ENCODE peak calls at places on chromosome 7, in eight cellular contexts. One of them, this sample, is unnamed.

GRCh38 chr7:36313607-36314006 is 76.1 kb upstream of the ANLN start:
- DNase-seq in A549: no peak
- DNase-seq in AG10803: no peak
- DNase-seq in breast epithelium: no peak
- DNase-seq in Panc1: no peak
- DNase-seq in left lung: no peak
- DNase-seq in astrocyte of the spinal cord: no peak
- DNase-seq in GM23338: no peak
- DNase-seq in this sample: peak; percentile 70

GRCh38 chr7:39624202-39624807 is 933 bp downstream of the RALA start:
- DNase-seq in A549: no peak
- DNase-seq in AG10803: peak; percentile 54
- DNase-seq in astrocyte of the spinal cord: no peak
- DNase-seq in GM23338: no peak
- DNase-seq in left lung: no peak
- DNase-seq in breast epithelium: no peak
- DNase-seq in Panc1: no peak
- DNase-seq in this sample: no peak

GRCh38 chr7:81236560-81236959 is 317.7 kb upstream of the SEMA3C start:
- DNase-seq in A549: no peak
- DNase-seq in astrocyte of the spinal cord: no peak
- DNase-seq in GM23338: no peak
- DNase-seq in Panc1: no peak
- DNase-seq in left lung: no peak
- DNase-seq in AG10803: no peak
- DNase-seq in breast epithelium: no peak
- DNase-seq in this sample: no peak

GRCh38 chr7:28755255-28755654 is 202.9 kb downstream of the TRIL start:
- DNase-seq in Panc1: no peak
- DNase-seq in astrocyte of the spinal cord: peak; percentile 34
- DNase-seq in A549: no peak
- DNase-seq in breast epithelium: no peak
- DNase-seq in left lung: no peak
- DNase-seq in AG10803: peak; percentile 73
- DNase-seq in GM23338: no peak
- DNase-seq in this sample: no peak

GRCh38 chr7:104175336-104175984 is 32.4 kb downstream of the ORC5 start:
- DNase-seq in astrocyte of the spinal cord: no peak
- DNase-seq in AG10803: no peak
- DNase-seq in GM23338: peak; percentile 43
- DNase-seq in Panc1: no peak
- DNase-seq in A549: no peak
- DNase-seq in left lung: no peak
- DNase-seq in breast epithelium: no peak
- DNase-seq in this sample: no peak

GRCh38 chr7:51219261-51219988 is 97.2 kb downstream of the COBL start:
- DNase-seq in left lung: no peak
- DNase-seq in GM23338: peak; percentile 32
- DNase-seq in AG10803: no peak
- DNase-seq in Panc1: no peak
- DNase-seq in A549: no peak
- DNase-seq in breast epithelium: no peak
- DNase-seq in astrocyte of the spinal cord: no peak
- DNase-seq in this sample: peak; percentile 84

GRCh38 chr7:31107106-31108090 is 55.3 kb downstream of the ADCYAP1R1 start:
- DNase-seq in left lung: no peak
- DNase-seq in Panc1: no peak
- DNase-seq in breast epithelium: no peak
- DNase-seq in AG10803: no peak
- DNase-seq in astrocyte of the spinal cord: no peak
- DNase-seq in GM23338: no peak
- DNase-seq in A549: no peak
- DNase-seq in this sample: peak; percentile 82

GRCh38 chr7:123041085-123041484 is 45.6 kb upstream of the TAS2R16 start:
- DNase-seq in breast epithelium: no peak
- DNase-seq in left lung: no peak
- DNase-seq in AG10803: peak; percentile 8
- DNase-seq in astrocyte of the spinal cord: peak; percentile 84
- DNase-seq in Panc1: no peak
- DNase-seq in A549: no peak
- DNase-seq in GM23338: no peak
- DNase-seq in this sample: no peak

GRCh38 chr7:154953006-154953684 is 49.8 kb downstream of the PAXIP1 start:
- DNase-seq in GM23338: peak; percentile 93
- DNase-seq in astrocyte of the spinal cord: peak; percentile 27
- DNase-seq in breast epithelium: no peak
- DNase-seq in Panc1: peak; percentile 24
- DNase-seq in AG10803: peak; percentile 27
- DNase-seq in A549: peak; percentile 27
- DNase-seq in left lung: peak; percentile 83
- DNase-seq in this sample: no peak

GRCh38 chr7:67857698-67858097 is 861.1 kb downstream of the TYW1 start:
- DNase-seq in astrocyte of the spinal cord: no peak
- DNase-seq in breast epithelium: no peak
- DNase-seq in A549: no peak
- DNase-seq in GM23338: no peak
- DNase-seq in left lung: no peak
- DNase-seq in AG10803: no peak
- DNase-seq in Panc1: no peak
- DNase-seq in this sample: no peak

GRCh38 chr7:101772508-101773306 is 44.7 kb upstream of the CUX1 start:
- DNase-seq in A549: no peak
- DNase-seq in left lung: no peak
- DNase-seq in GM23338: no peak
- DNase-seq in breast epithelium: no peak
- DNase-seq in AG10803: no peak
- DNase-seq in astrocyte of the spinal cord: no peak
- DNase-seq in Panc1: no peak
- DNase-seq in this sample: no peak

GRCh38 chr7:122488241-122488640 is 183.7 kb upstream of the FEZF1 start:
- DNase-seq in Panc1: no peak
- DNase-seq in GM23338: no peak
- DNase-seq in A549: no peak
- DNase-seq in astrocyte of the spinal cord: no peak
- DNase-seq in breast epithelium: no peak
- DNase-seq in AG10803: no peak
- DNase-seq in left lung: peak; percentile 6
- DNase-seq in this sample: no peak

GRCh38 chr7:130274983-130275649 is 8.5 kb downstream of the CPA2 start:
- DNase-seq in A549: no peak
- DNase-seq in astrocyte of the spinal cord: no peak
- DNase-seq in GM23338: peak; percentile 64
- DNase-seq in left lung: no peak
- DNase-seq in Panc1: no peak
- DNase-seq in AG10803: no peak
- DNase-seq in breast epithelium: no peak
- DNase-seq in this sample: no peak

GRCh38 chr7:6409091-6409490 is 38.7 kb downstream of the DAGLB start:
- DNase-seq in Panc1: no peak
- DNase-seq in breast epithelium: no peak
- DNase-seq in A549: no peak
- DNase-seq in astrocyte of the spinal cord: no peak
- DNase-seq in AG10803: no peak
- DNase-seq in GM23338: no peak
- DNase-seq in left lung: no peak
- DNase-seq in this sample: no peak

GRCh38 chr7:55100172-55100961 is 81.5 kb downstream of the EGFR start:
- DNase-seq in GM23338: no peak
- DNase-seq in A549: no peak
- DNase-seq in astrocyte of the spinal cord: no peak
- DNase-seq in breast epithelium: no peak
- DNase-seq in AG10803: no peak
- DNase-seq in Panc1: no peak
- DNase-seq in left lung: no peak
- DNase-seq in this sample: peak; percentile 95

GRCh38 chr7:124557587-124557986 is 208.0 kb downstream of the GPR37 start:
- DNase-seq in AG10803: no peak
- DNase-seq in A549: no peak
- DNase-seq in breast epithelium: no peak
- DNase-seq in GM23338: no peak
- DNase-seq in left lung: no peak
- DNase-seq in astrocyte of the spinal cord: no peak
- DNase-seq in Panc1: no peak
- DNase-seq in this sample: no peak

GRCh38 chr7:121205777-121206176 is 123.0 kb upstream of the WNT16 start:
- DNase-seq in astrocyte of the spinal cord: no peak
- DNase-seq in left lung: no peak
- DNase-seq in A549: no peak
- DNase-seq in GM23338: no peak
- DNase-seq in Panc1: no peak
- DNase-seq in breast epithelium: no peak
- DNase-seq in AG10803: no peak
- DNase-seq in this sample: no peak
- TF ChIP-seq CTCF in astrocyte of the spinal cord: no peak
- TF ChIP-seq CTCF in left lung: no peak
- TF ChIP-seq CTCF in A549: no peak
- TF ChIP-seq CTCF in GM23338: no peak
- TF ChIP-seq CTCF in Panc1: no peak
- TF ChIP-seq CTCF in breast epithelium: no peak
- TF ChIP-seq CTCF in AG10803: no peak
- TF ChIP-seq CTCF in this sample: no peak

DNA sequence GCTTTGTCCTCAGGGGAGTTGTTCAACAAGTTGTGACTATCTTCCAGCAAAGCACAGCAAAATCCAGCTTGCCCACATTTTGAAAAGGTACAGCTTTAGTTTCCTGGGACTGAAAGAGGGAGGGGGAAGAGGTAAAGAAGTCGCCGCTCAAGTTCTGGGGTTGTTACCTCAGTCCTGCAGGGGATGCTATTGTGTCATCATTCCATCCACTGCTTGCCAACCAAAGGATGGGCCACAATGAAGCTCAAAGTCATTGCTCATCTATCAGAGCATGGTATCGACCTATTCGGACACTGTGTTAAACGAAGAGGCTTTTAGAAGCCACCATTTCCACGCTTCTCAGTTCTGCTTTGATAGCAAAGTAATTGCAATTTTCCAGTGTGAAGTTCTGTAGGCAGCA is 34.3 kb downstream of the NPY start:
- DNase-seq in AG10803: peak; percentile 3
- DNase-seq in astrocyte of the spinal cord: no peak
- DNase-seq in left lung: no peak
- DNase-seq in A549: peak; percentile 6
- DNase-seq in Panc1: peak; percentile 18
- DNase-seq in GM23338: peak; percentile 84
- DNase-seq in breast epithelium: no peak
- DNase-seq in this sample: no peak
- TF ChIP-seq CTCF in AG10803: peak; percentile 26
- TF ChIP-seq CTCF in astrocyte of the spinal cord: peak; percentile 6
- TF ChIP-seq CTCF in left lung: no peak
- TF ChIP-seq CTCF in A549: peak; percentile 18
- TF ChIP-seq CTCF in Panc1: peak; percentile 73
- TF ChIP-seq CTCF in GM23338: peak; percentile 87
- TF ChIP-seq CTCF in breast epithelium: no peak
- TF ChIP-seq CTCF in this sample: no peak

GRCh38 chr7:4612939-4613841 is 68.9 kb upstream of the FOXK1 start:
- DNase-seq in Panc1: no peak
- DNase-seq in GM23338: peak; percentile 69
- DNase-seq in left lung: no peak
- DNase-seq in breast epithelium: no peak
- DNase-seq in A549: no peak
- DNase-seq in astrocyte of the spinal cord: peak; percentile 28
- DNase-seq in AG10803: peak; percentile 65
- DNase-seq in this sample: no peak

GRCh38 chr7:4612237-4612636 is 69.9 kb upstream of the FOXK1 start:
- DNase-seq in AG10803: no peak
- DNase-seq in astrocyte of the spinal cord: no peak
- DNase-seq in GM23338: no peak
- DNase-seq in A549: no peak
- DNase-seq in Panc1: no peak
- DNase-seq in breast epithelium: no peak
- DNase-seq in left lung: no peak
- DNase-seq in this sample: no peak

GRCh38 chr7:4607321-4607729 is 74.8 kb upstream of the FOXK1 start:
- DNase-seq in Panc1: no peak
- DNase-seq in left lung: no peak
- DNase-seq in AG10803: no peak
- DNase-seq in breast epithelium: no peak
- DNase-seq in astrocyte of the spinal cord: no peak
- DNase-seq in GM23338: no peak
- DNase-seq in A549: no peak
- DNase-seq in this sample: no peak

GRCh38 chr7:4613855-4614548 is 68.1 kb upstream of the FOXK1 start:
- DNase-seq in breast epithelium: no peak
- DNase-seq in astrocyte of the spinal cord: peak; percentile 65
- DNase-seq in AG10803: peak; percentile 86
- DNase-seq in GM23338: no peak
- DNase-seq in Panc1: no peak
- DNase-seq in left lung: no peak
- DNase-seq in A549: no peak
- DNase-seq in this sample: no peak

GRCh38 chr7:4610768-4611467 is 71.2 kb upstream of the FOXK1 start:
- DNase-seq in Panc1: peak; percentile 63
- DNase-seq in AG10803: peak; percentile 64
- DNase-seq in GM23338: peak; percentile 87
- DNase-seq in A549: peak; percentile 76
- DNase-seq in breast epithelium: no peak
- DNase-seq in astrocyte of the spinal cord: peak; percentile 72
- DNase-seq in left lung: no peak
- DNase-seq in this sample: no peak
- TF ChIP-seq CTCF in Panc1: peak; percentile 96
- TF ChIP-seq CTCF in AG10803: peak; percentile 88
- TF ChIP-seq CTCF in GM23338: peak; percentile 83
- TF ChIP-seq CTCF in A549: peak; percentile 84
- TF ChIP-seq CTCF in breast epithelium: peak; percentile 82
- TF ChIP-seq CTCF in astrocyte of the spinal cord: peak; percentile 71
- TF ChIP-seq CTCF in left lung: peak; percentile 76
- TF ChIP-seq CTCF in this sample: peak; percentile 88

DNA sequence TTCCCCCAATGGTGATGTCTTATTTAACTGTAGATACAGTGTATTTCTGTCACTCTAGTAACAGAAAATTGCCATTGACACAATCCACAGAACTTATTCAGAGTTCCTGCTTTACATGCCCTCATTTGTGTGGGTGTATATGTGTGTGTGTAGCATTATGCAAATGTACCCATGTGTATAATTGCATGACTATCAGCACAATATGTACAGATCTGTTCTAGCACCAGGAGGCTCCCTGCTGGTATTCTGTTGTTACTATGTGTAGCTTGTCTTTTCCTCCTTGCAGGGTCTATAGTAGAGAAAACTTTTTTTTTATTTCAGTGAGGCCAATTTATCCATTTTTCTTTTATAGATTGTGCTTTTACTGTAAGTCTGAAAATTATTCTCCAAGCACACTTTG is 16.5 kb downstream of the CYP3A43 start:
- DNase-seq in Panc1: no peak
- DNase-seq in A549: no peak
- DNase-seq in GM23338: no peak
- DNase-seq in astrocyte of the spinal cord: no peak
- DNase-seq in breast epithelium: no peak
- DNase-seq in left lung: no peak
- DNase-seq in AG10803: no peak
- DNase-seq in this sample: peak; percentile 42
- TF ChIP-seq CTCF in Panc1: no peak
- TF ChIP-seq CTCF in A549: no peak
- TF ChIP-seq CTCF in GM23338: no peak
- TF ChIP-seq CTCF in astrocyte of the spinal cord: no peak
- TF ChIP-seq CTCF in breast epithelium: no peak
- TF ChIP-seq CTCF in left lung: no peak
- TF ChIP-seq CTCF in AG10803: no peak
- TF ChIP-seq CTCF in this sample: no peak

GRCh38 chr7:117385340-117386124 is 41.8 kb downstream of the ASZ1 start:
- DNase-seq in AG10803: peak; percentile 51
- DNase-seq in breast epithelium: no peak
- DNase-seq in GM23338: peak; percentile 34
- DNase-seq in left lung: no peak
- DNase-seq in Panc1: peak; percentile 24
- DNase-seq in A549: no peak
- DNase-seq in astrocyte of the spinal cord: peak; percentile 46
- DNase-seq in this sample: no peak
- TF ChIP-seq CTCF in AG10803: peak; percentile 61
- TF ChIP-seq CTCF in breast epithelium: no peak
- TF ChIP-seq CTCF in GM23338: peak; percentile 47
- TF ChIP-seq CTCF in left lung: no peak
- TF ChIP-seq CTCF in Panc1: peak; percentile 62
- TF ChIP-seq CTCF in A549: peak; percentile 76
- TF ChIP-seq CTCF in astrocyte of the spinal cord: peak; percentile 41
- TF ChIP-seq CTCF in this sample: peak; percentile 11